ENCODE peak calls at places on chromosomes 6 and 20, in seven cellular contexts. S is tibial artery, J is colonic mucosa, K is body of pancreas, O is lung, D is RWPE2, V is left lung. N is an unnamed sample.

GRCh38 chr20:35721621-35722020 is 20.4 kb downstream of the RBM39 start:
- DNase-seq in S (no peak), J (no peak), K (no peak), O (no peak), D (no peak), V (no peak), N (no peak)

GRCh38 chr6:16669227-16669626 is 92.0 kb downstream of the ATXN1 start:
- DNase-seq in S (no peak), J (no peak), K (no peak), O (no peak), D (no peak), V (no peak), N (no peak)

GRCh38 chr20:23884771-23885162 is 5.2 kb upstream of the CST5 start:
- DNase-seq in S (no peak), J (no peak), K (no peak), O (no peak), D (no peak), V (no peak), N (no peak)

GRCh38 chr6:40999498-41000070 is 39.4 kb downstream of the UNC5CL start:
- DNase-seq in S (no peak), J (peak; percentile 67), K (peak; percentile 71), O (peak; percentile 65), D (no peak), V (peak; percentile 70), N (peak; percentile 82)

GRCh38 chr6:39370021-39370420 is 47.5 kb upstream of the KCNK16 start:
- DNase-seq in S (no peak), J (no peak), K (peak; percentile 33), O (no peak), D (no peak), V (no peak), N (no peak)

GRCh38 chr6:168181316-168181715 is 102.3 kb upstream of the FRMD1 start:
- DNase-seq in S (peak; percentile 24), J (no peak), K (no peak), O (no peak), D (no peak), V (no peak), N (peak; percentile 26)

GRCh38 chr20:35307666-35308653 is 15.7 kb upstream of the FAM83C start:
- DNase-seq in S (peak; percentile 92), J (no peak), K (peak; percentile 50), O (no peak), D (peak; percentile 100), V (no peak), N (peak; percentile 91)

GRCh38 chr6:6746334-6746969 is 157.9 kb downstream of the LY86 start:
- DNase-seq in S (no peak), J (no peak), K (no peak), O (no peak), D (no peak), V (no peak), N (no peak)

GRCh38 chr6:54361734-54362133 is 53.5 kb downstream of the TINAG start:
- DNase-seq in S (no peak), J (no peak), K (no peak), O (no peak), D (no peak), V (no peak), N (no peak)

GRCh38 chr6:137111296-137112066 is 62.0 kb downstream of the IL22RA2 start:
- DNase-seq in S (no peak), J (no peak), K (no peak), O (no peak), D (no peak), V (no peak), N (no peak)

GRCh38 chr6:140168365-140168764 is 793.9 kb upstream of the CITED2 start:
- DNase-seq in S (no peak), J (no peak), K (no peak), O (no peak), D (no peak), V (no peak), N (no peak)

GRCh38 chr20:56636701-56637100 is 7.6 kb downstream of the TFAP2C start:
- DNase-seq in S (no peak), J (no peak), K (no peak), O (no peak), D (no peak), V (no peak), N (no peak)

DNA sequence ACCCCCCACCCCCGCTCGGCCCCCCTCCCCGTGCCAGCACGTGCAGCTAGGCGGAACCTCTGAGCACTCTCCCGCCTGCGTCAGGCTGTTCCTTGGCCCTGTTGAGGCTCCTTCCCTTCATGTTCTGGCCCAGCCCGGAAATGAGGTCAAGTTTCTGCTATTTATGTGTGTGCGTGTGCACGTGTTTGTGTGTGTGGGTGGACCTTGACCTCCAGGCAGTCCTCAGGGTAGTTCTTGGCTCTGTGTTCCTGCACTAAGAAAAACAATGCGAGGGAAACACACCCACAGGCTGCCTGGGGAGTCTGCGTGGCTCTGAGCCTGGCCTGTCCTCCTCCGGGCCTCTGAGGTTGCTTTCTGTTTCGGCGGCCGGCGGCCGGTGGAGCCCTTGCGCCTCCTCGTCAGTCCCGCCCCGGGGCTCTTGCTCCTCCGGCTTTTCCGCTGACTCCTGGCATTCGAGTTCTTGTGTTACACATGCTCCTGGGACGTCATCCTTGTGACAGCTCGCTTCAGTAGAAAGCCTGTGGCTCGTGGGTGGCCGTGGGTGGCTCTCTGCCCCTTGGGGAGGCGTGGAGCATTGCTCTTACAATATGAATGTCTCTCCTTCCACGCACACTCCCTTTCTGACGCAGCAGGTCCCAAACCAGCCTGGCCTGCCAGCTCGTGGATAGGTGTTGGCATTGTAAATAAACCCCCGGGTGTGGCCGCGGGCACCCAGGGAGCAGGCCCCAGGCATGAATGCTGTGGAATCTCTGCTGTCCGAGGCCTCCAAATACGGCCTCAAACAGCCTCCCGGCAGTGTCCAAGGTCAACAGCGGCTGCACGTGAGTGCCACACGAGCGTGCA is 10.0 kb downstream of the SLCO4A1 start:
- DNase-seq in S (peak; percentile 98), J (peak; percentile 94), K (peak; percentile 88), O (peak; percentile 88), D (peak; percentile 99), V (peak; percentile 93), N (peak; percentile 98)
- H3K4me3 ChIP-seq in S (peak overlapping the region; percentile 40), J (peak overlapping the region; percentile 25), K (no peak overlapping the region), O (no peak overlapping the region), D (no peak overlapping the region), V (no peak overlapping the region), N (peak overlapping the region; percentile 35)

GRCh38 chr6:170438402-170438753 is 114.7 kb downstream of the PSMB1 start:
- DNase-seq in S (peak; percentile 74), J (peak; percentile 82), K (peak; percentile 87), O (peak; percentile 86), D (peak; percentile 99), V (peak; percentile 87), N (peak; percentile 86)

GRCh38 chr6:170439366-170440351 is 113.4 kb downstream of the PSMB1 start:
- DNase-seq in S (no peak), J (no peak), K (no peak), O (no peak), D (no peak), V (no peak), N (peak; percentile 46)

GRCh38 chr6:170441316-170441715 is 111.8 kb downstream of the PSMB1 start:
- DNase-seq in S (no peak), J (no peak), K (no peak), O (no peak), D (no peak), V (no peak), N (peak; percentile 48)

GRCh38 chr6:170438861-170439260 is 114.2 kb downstream of the PSMB1 start:
- DNase-seq in S (peak; percentile 33), J (no peak), K (no peak), O (no peak), D (no peak), V (no peak), N (no peak)

DNA sequence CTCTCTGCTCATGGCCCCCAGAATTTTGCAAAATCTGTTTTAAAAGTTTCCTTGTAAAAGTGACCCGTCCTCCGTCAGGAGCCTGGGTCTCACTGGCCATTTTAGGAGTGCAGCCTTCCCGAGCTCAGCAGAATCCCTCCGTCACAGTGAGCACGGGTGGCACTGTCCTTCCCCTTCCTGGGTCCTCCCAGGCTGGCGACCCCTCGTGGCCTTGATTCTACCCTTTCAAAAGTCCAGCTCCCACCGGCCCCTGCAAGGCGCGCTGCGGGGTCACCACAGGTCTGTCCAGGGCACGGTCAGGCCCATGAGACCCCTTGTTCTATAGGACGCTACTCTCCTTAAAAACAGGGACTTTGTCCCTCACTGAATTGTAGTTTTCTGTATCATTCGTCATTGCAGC is 112.7 kb downstream of the PSMB1 start:
- DNase-seq in S (no peak), J (no peak), K (no peak), O (no peak), D (peak; percentile 55), V (no peak), N (peak; percentile 42)
- TF ChIP-seq CTCF in S (no peak), J (no peak), K (no peak), O (no peak), D (no peak), V (no peak), N (no peak)

DNA sequence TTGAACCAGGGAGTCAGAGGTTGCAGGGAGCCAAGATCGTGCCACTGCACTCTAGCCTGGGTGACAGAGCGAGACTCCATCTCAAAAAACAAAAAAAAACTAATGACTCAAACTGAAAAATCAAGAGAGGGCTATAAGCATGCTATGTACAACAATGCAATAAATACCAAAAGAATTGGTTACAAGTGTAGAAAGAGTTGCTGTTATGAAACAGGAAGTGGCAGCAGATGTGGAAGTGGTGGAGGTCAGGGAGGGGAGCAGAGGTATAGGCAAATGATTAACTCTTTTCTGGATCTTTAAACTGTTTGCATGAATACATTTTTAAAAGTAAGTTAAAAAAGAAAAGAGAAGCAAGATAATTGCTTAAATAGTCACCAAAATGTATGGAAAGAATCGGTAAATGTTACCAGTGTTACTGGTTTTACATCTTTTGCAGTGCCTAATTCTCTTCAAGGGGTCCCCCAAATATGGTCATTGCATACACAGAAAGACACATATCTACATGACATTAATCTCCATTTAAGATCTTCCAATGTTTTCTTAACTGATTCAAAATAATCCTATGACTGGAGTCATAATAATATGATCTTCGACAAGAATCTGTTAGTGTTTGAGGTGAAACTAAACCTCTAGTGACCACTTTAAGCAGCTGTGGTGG is 15.0 kb downstream of the CALHM6 start:
- DNase-seq in S (no peak), J (no peak), K (no peak), O (no peak), D (no peak), V (no peak), N (no peak)
- H3K27ac ChIP-seq in S (no peak overlapping the region), J (no peak overlapping the region), K (no peak overlapping the region), O (no peak overlapping the region), D (no peak overlapping the region), V (no peak overlapping the region), N (no peak overlapping the region)

GRCh38 chr20:4325548-4326187 is 310.3 kb upstream of the RNF24 start:
- DNase-seq in S (peak; percentile 68), J (no peak), K (no peak), O (no peak), D (no peak), V (no peak), N (no peak)
- H3K4me3 ChIP-seq in S (no peak overlapping the region), J (no peak overlapping the region), K (no peak overlapping the region), O (no peak overlapping the region), D (no peak overlapping the region), V (no peak overlapping the region), N (no peak overlapping the region)

GRCh38 chr6:25175656-25176055 is 103.5 kb upstream of the CARMIL1 start:
- DNase-seq in S (no peak), J (no peak), K (no peak), O (no peak), D (no peak), V (no peak), N (no peak)
- TF ChIP-seq CTCF in S (no peak), J (no peak), K (no peak), O (no peak), D (peak; percentile 9), V (no peak), N (no peak)

GRCh38 chr20:12597491-12597890 is 411.3 kb upstream of the SPTLC3 start:
- DNase-seq in S (no peak), J (no peak), K (no peak), O (no peak), D (no peak), V (no peak), N (no peak)
- H3K27ac ChIP-seq in S (no peak overlapping the region), J (no peak overlapping the region), K (no peak overlapping the region), O (no peak overlapping the region), D (no peak overlapping the region), V (no peak overlapping the region), N (no peak overlapping the region)

N was measured in sigmoid colon.